ENCODE peak calls at places on chromosomes 11 and 22, in four cellular contexts. T is uterus, K is colonic mucosa, E is RWPE2. P is an unnamed sample. For H3K36me3, the result is how much of the 10 kb centered on the place peaks cover.

GRCh38 chr22:20094158-20094807 is 14.2 kb downstream of the DGCR8 start:
- DNase-seq in T (no peak), K (no peak), E (no peak), P (no peak)

GRCh38 chr11:9943346-9944110 is 279.7 kb downstream of the SWAP70 start:
- DNase-seq in T (peak), K (no peak), E (no peak), P (no peak)

GRCh38 chr11:81993755-81994154 is 739.9 kb downstream of the FAM181B start:
- DNase-seq in T (no peak), K (no peak), E (no peak), P (no peak)

GRCh38 chr22:27212081-27212480 is 554.7 kb downstream of the MIAT start:
- DNase-seq in T (no peak), K (no peak), E (no peak), P (no peak)

GRCh38 chr11:43969543-43969942 is 27.1 kb downstream of the C11orf96 start:
- DNase-seq in T (peak), K (no peak), E (no peak), P (no peak)

GRCh38 chr11:123194308-123195181 is 503 bp downstream of the CLMP start:
- DNase-seq in T (peak), K (no peak), E (no peak), P (peak)

GRCh38 chr11:69595805-69596665 is 44.9 kb upstream of the CCND1 start:
- DNase-seq in T (no peak), K (no peak), E (no peak), P (no peak)

GRCh38 chr11:66002648-66003225 is 434 bp downstream of the BANF1 start:
- DNase-seq in T (peak), K (peak), E (no peak), P (peak)

GRCh38 chr11:130168105-130168504 is 8.5 kb downstream of the ST14 start:
- DNase-seq in T (no peak), K (no peak), E (no peak), P (no peak)

GRCh38 chr11:31870609-31871309 is 59.6 kb upstream of the PAX6 start:
- DNase-seq in T (no peak), K (peak), E (no peak), P (peak)

GRCh38 chr11:96260067-96260511 is 82.9 kb downstream of the MAML2 start:
- DNase-seq in T (no peak), K (peak), E (no peak), P (no peak)

GRCh38 chr11:44823006-44823405 is 96.2 kb downstream of the TSPAN18 start:
- DNase-seq in T (no peak), K (no peak), E (no peak), P (no peak)

GRCh38 chr22:36790648-36791047 is 14.7 kb upstream of the IFT27 start:
- DNase-seq in T (no peak), K (no peak), E (no peak), P (no peak)

GRCh38 chr22:44207173-44207980 is 26.7 kb downstream of the PARVG start:
- DNase-seq in T (no peak), K (no peak), E (no peak), P (no peak)

GRCh38 chr22:44211256-44211945 is 30.7 kb downstream of the PARVG start:
- DNase-seq in T (no peak), K (no peak), E (no peak), P (no peak)

GRCh38 chr22:44210721-44211120 is 30.0 kb downstream of the PARVG start:
- DNase-seq in T (no peak), K (no peak), E (no peak), P (no peak)

GRCh38 chr22:44207981-44208317 is 27.2 kb downstream of the PARVG start:
- DNase-seq in T (no peak), K (no peak), E (no peak), P (no peak)

GRCh38 chr22:44209343-44209742 is 28.6 kb downstream of the PARVG start:
- DNase-seq in T (no peak), K (no peak), E (no peak), P (no peak)
- H3K36me3 ChIP-seq in T (under half), K (under half), E (under half), P (under half)

DNA sequence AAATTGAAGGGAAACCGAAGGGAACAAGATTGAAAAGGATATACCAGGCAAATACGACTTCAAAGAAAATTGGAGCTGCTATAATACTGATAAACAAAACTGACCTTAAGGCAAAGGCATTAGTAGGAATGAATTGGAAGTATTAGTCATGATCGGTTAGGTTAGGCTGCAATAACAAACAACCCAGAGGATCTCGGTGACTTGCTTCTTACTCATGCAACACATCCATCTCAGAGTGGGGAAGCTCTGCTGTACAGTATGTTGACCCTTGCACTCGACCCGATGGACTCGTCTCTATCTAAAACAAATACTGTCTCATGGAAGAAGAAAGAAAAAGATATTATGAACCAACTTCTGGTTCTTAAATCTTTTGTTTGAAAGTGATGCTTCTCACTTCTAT is 42.3 kb downstream of the SPATA19 start:
- DNase-seq in T (no peak), K (no peak), E (no peak), P (no peak)
- H3K4me3 ChIP-seq in T (no peak), K (no peak), E (no peak), P (no peak)

GRCh38 chr22:45964372-45964771 is 12.6 kb downstream of the WNT7B start:
- DNase-seq in T (no peak), K (no peak), E (no peak), P (no peak)

GRCh38 chr22:45965565-45965962 is 11.4 kb downstream of the WNT7B start:
- DNase-seq in T (no peak), K (no peak), E (no peak), P (no peak)

GRCh38 chr22:45963821-45964220 is 13.1 kb downstream of the WNT7B start:
- DNase-seq in T (no peak), K (no peak), E (no peak), P (peak)

GRCh38 chr22:45966320-45966891 is 10.6 kb downstream of the WNT7B start:
- DNase-seq in T (no peak), K (no peak), E (no peak), P (no peak)

DNA sequence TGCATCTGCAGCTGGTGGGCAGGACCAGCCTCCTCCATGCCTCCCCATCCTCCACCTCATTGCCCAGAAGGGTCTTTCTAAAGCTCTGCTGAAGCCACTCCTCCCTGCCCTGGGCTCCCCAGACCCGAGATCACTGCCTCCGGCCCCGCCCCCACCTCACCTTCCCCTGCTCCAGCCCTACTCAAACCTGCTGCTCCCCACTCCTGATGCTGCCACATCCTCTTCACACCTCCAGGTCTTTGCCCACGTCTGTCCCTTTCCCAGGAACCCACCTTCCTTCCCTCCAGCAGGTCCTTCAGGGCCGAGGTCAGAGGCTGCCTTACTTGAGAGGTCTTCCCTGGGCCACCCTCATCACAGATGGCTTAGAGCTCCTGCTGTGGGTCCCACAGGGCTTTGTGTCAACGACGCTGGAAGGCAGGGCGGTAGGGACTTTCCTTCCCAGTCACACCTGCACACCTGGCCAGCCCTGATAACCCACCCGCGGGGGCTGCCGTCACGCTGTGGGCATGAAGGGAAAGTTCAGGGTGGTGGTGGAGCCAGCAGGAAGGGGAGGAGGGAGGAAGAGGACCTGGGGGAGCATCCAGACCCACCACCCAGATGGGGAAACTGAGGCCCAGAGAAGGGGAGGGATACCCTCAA is 11.9 kb downstream of the WNT7B start:
- DNase-seq in T (no peak), K (no peak), E (no peak), P (no peak)
- TF ChIP-seq CTCF in T (no peak), K (no peak), E (no peak), P (no peak)

DNA sequence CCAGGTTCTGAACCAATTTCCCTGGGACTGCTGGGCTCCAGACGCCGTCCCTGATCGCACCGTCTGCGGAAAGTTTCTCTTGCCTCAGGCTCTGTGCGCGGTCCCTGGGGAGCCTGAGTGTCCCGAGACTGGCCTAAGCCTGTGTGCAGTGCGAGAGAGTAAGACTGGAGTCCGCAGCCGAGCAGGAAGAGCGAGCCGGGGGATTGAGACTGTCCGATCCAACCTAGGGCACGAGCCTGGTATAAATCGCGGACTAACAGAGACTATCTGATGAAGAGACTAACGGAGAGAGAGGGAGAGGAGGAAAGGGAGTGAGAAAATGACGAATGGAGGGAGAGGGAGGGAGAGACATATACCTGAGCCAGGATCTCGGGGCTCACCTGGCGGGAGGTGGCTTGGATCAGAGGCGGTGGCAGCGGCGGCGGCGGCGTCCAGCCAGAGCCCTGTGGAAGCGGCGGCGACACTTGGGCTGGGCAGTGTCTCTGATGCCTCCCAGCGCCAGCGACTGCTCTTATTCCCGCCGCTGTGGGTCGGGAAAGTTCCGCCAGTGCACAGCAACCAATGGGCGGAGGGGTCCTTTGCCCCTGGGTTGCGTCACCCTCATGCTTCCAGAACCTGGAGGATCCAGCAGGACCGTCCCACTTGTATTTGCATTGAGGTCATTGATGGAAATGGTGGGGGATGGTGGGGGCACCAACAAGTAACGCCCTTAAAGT is at the start of gene CALCA:
- DNase-seq in T (no peak), K (no peak), E (no peak), P (no peak)
- H3K36me3 ChIP-seq in T (under half), K (under half), E (under half), P (under half)